ENCODE peak calls at places on chromosome 14, in nine cellular contexts. E is pancreas; H is right atrium auricular region; Y is tibial nerve; B is CD8-positive, alpha-beta T cell; W is uterus; D is astrocyte of the spinal cord; N is AG04450; S is lower leg skin. V is an unnamed sample.

GRCh38 chr14:104473244-104473565 is 106.4 kb upstream of the C14orf180 start:
- DNase-seq in B (no peak), H (no peak), E (no peak), Y (no peak), S (no peak), D (no peak), N (no peak), W (no peak), V (no peak)

GRCh38 chr14:67999290-67999689 is 179.7 kb downstream of the RAD51B start:
- DNase-seq in H (no peak), E (no peak), D (peak; percentile 50), B (no peak), N (no peak), S (no peak), W (no peak), Y (no peak), V (peak; percentile 28)

GRCh38 chr14:105485720-105486332 is 860 bp upstream of the CRIP1 start:
- DNase-seq in H (no peak), B (peak; percentile 50), W (no peak), S (peak; percentile 23), N (no peak), D (no peak), Y (no peak), E (no peak), V (no peak)

GRCh38 chr14:102517412-102518062 is 8.0 kb upstream of the ANKRD9 start:
- DNase-seq in W (no peak), D (no peak), Y (no peak), B (no peak), H (no peak), S (no peak), N (no peak), E (no peak), V (no peak)

GRCh38 chr14:26917086-26917485 is 319.3 kb upstream of the NOVA1 start:
- DNase-seq in W (no peak), H (no peak), S (peak; percentile 32), Y (no peak), B (no peak), E (no peak), D (peak; percentile 47), N (no peak), V (peak; percentile 92)

GRCh38 chr14:106883218-106883692 is 1356.9 kb downstream of the TMEM121 start:
- DNase-seq in Y (no peak), B (peak; percentile 61), H (no peak), D (no peak), N (no peak), S (no peak), W (no peak), E (no peak), V (no peak)

GRCh38 chr14:90368946-90369721 is 27.7 kb upstream of the CALM1 start:
- DNase-seq in Y (no peak), H (no peak), D (no peak), S (no peak), E (no peak), W (no peak), B (no peak), N (no peak), V (no peak)

GRCh38 chr14:68312884-68313725 is 479.8 kb downstream of the ZFP36L1 start:
- DNase-seq in E (no peak), H (no peak), B (no peak), D (no peak), W (no peak), Y (no peak), S (no peak), N (no peak), V (no peak)

GRCh38 chr14:81269100-81269978 is 48.6 kb upstream of the GTF2A1 start:
- DNase-seq in H (no peak), B (no peak), E (peak; percentile 29), N (peak; percentile 39), W (peak; percentile 25), Y (no peak), D (peak; percentile 68), S (peak; percentile 55), V (peak; percentile 29)

GRCh38 chr14:105069887-105070759 is 4.9 kb upstream of the GPR132 start:
- DNase-seq in H (no peak), Y (no peak), W (no peak), N (no peak), D (no peak), E (no peak), S (no peak), B (peak; percentile 24), V (no peak)

GRCh38 chr14:72740504-72740961 is 153.4 kb downstream of the DPF3 start:
- DNase-seq in S (no peak), D (no peak), N (no peak), E (no peak), H (peak; percentile 48), W (no peak), Y (no peak), B (no peak), V (no peak)

GRCh38 chr14:92625213-92625612 is 111.6 kb downstream of the RIN3 start:
- DNase-seq in Y (no peak), B (no peak), E (no peak), D (peak; percentile 96), W (peak; percentile 66), H (no peak), S (no peak), N (peak; percentile 88), V (peak; percentile 78)

GRCh38 chr14:38039526-38039925 is 168.2 kb upstream of the SSTR1 start:
- DNase-seq in H (no peak), S (no peak), W (no peak), Y (no peak), E (no peak), D (no peak), N (no peak), B (no peak), V (no peak)

GRCh38 chr14:92890830-92891598 is 31.9 kb upstream of the CHGA start:
- DNase-seq in D (no peak), W (no peak), S (no peak), N (no peak), E (no peak), H (no peak), Y (no peak), B (no peak), V (no peak)

GRCh38 chr14:22333408-22334274 is 255.4 kb downstream of the DAD1 start:
- DNase-seq in B (no peak), E (peak; percentile 13), D (peak; percentile 61), W (peak; percentile 18), N (no peak), S (peak; percentile 59), Y (no peak), H (no peak), V (no peak)

GRCh38 chr14:38206689-38207088 is 1.0 kb upstream of the SSTR1 start:
- DNase-seq in H (no peak), Y (no peak), N (no peak), W (no peak), S (no peak), E (no peak), D (no peak), B (no peak), V (no peak)

GRCh38 chr14:28157887-28158791 is 608.4 kb upstream of the FOXG1 start:
- DNase-seq in Y (no peak), E (no peak), W (no peak), S (no peak), D (no peak), B (no peak), N (no peak), H (no peak), V (no peak)

GRCh38 chr14:74302160-74302628 is 540 bp downstream of the ABCD4 start:
- DNase-seq in E (no peak), B (peak; percentile 38), D (peak; percentile 55), H (no peak), S (no peak), N (no peak), W (no peak), Y (no peak), V (no peak)

GRCh38 chr14:95291859-95292542 is 27.7 kb downstream of the CLMN start:
- DNase-seq in B (no peak), S (peak; percentile 43), W (peak; percentile 61), N (no peak), Y (peak; percentile 43), H (peak; percentile 78), E (peak; percentile 72), D (peak; percentile 73), V (peak; percentile 52)

GRCh38 chr14:100839573-100840175 is 13.8 kb downstream of the MEG3 start:
- DNase-seq in Y (no peak), E (no peak), B (no peak), W (no peak), H (no peak), S (no peak), D (no peak), N (no peak), V (no peak)

GRCh38 chr14:22845103-22845394 is 8.7 kb downstream of the MMP14 start:
- DNase-seq in E (no peak), N (no peak), B (no peak), H (no peak), Y (no peak), W (no peak), D (no peak), S (no peak), V (no peak)

GRCh38 chr14:88611878-88612277 is 49.0 kb downstream of the ZC3H14 start:
- DNase-seq in Y (no peak), N (no peak), D (peak; percentile 14), S (no peak), H (no peak), W (no peak), B (no peak), E (no peak), V (no peak)
- H3K4me3 ChIP-seq in Y (no peak overlapping the region), N (no peak overlapping the region), D (no peak overlapping the region), S (no peak overlapping the region), H (no peak overlapping the region), W (no peak overlapping the region), B (no peak overlapping the region), E (no peak overlapping the region), V (no peak overlapping the region)

GRCh38 chr14:52917732-52918131 is 33.1 kb downstream of the FERMT2 start:
- DNase-seq in S (no peak), E (no peak), B (no peak), H (no peak), D (no peak), W (no peak), N (no peak), Y (no peak), V (no peak)
- H3K4me3 ChIP-seq in S (no peak overlapping the region), E (no peak overlapping the region), B (no peak overlapping the region), H (no peak overlapping the region), D (no peak overlapping the region), W (no peak overlapping the region), N (no peak overlapping the region), Y (no peak overlapping the region), V (no peak overlapping the region)

GRCh38 chr14:61703342-61704129 is 8.2 kb downstream of the HIF1A start:
- DNase-seq in Y (no peak), S (no peak), H (no peak), B (no peak), W (no peak), D (peak; percentile 9), N (no peak), E (no peak), V (no peak)
- H3K4me3 ChIP-seq in Y (no peak overlapping the region), S (no peak overlapping the region), H (no peak overlapping the region), B (no peak overlapping the region), W (no peak overlapping the region), D (no peak overlapping the region), N (no peak overlapping the region), E (no peak overlapping the region), V (peak overlapping the region; percentile 89)

DNA sequence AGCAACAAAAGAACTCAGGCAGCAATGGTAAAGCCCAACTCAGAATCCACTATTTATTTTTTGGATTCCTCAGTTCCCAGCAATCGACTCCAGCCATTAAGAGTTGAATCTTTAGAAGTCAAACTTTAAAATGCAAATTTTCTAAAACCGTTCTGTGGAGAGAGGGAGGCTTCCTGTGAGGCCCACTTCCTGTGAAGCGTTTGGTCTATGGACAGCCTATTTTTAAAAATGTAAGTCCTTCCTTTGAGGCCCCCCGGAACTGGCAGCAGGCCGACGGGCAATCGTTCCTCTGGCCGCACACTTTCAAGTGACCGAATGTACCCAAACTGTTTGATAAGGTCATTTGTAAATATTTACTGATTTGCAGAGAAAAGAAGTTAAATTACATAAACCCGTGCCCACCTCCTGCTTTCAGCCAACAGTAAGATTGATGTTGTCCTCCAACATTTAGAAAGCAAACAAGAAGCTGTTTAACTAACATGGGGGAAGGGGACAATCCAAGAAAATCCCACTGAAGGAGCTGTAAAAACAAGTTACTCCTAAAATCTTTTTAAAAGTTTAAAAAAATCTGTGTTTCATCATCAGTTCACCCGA is 65.6 kb downstream of the FOXN3 start:
- DNase-seq in S (no peak), H (no peak), D (peak; percentile 65), W (no peak), Y (no peak), B (no peak), E (peak; percentile 59), N (no peak), V (no peak)
- H3K4me3 ChIP-seq in S (no peak overlapping the region), H (no peak overlapping the region), D (no peak overlapping the region), W (peak overlapping the region; percentile 15), Y (no peak overlapping the region), B (peak overlapping the region; percentile 16), E (no peak overlapping the region), N (no peak overlapping the region), V (no peak overlapping the region)

V was measured in skeletal muscle cell.